ENCODE peak calls at places on chromosomes 6 and 20, in nine cellular contexts. R is renal cortical epithelial cell; E is progenitor cell of endocrine pancreas; X is activated CD4-positive, alpha-beta T cell treated with anti-CD3 and anti-CD28 coated beads, Interleukin-2, amount 50 U/mL, for 1 hour; C is activated naive CD4-positive, alpha-beta T cell; K is adrenal gland; M is stimulated activated naive CD8-positive, alpha-beta T cell treated with anti-CD3 and anti-CD28 coated beads, Interleukin-15, amount 100 ng/mL, for 72 hours; Q is HCEC 1CT; J is HFF-Myc. U is an unnamed sample.

GRCh38 chr6:139846538-139847321 is 472.3 kb upstream of the CITED2 start:
- DNase-seq in Q (no peak), C (no peak), R (peak), X (no peak), J (no peak), E (no peak), K (no peak), M (no peak), U (no peak)

GRCh38 chr20:60466683-60467022 is 508.4 kb downstream of the CDH26 start:
- DNase-seq in C (no peak), Q (no peak), X (no peak), K (no peak), M (no peak), E (no peak), R (no peak), J (no peak), U (no peak)

GRCh38 chr20:46546936-46547335 is 3.5 kb downstream of the OCSTAMP start:
- DNase-seq in C (no peak), R (no peak), K (no peak), Q (no peak), M (no peak), E (no peak), X (no peak), J (no peak), U (no peak)

GRCh38 chr6:4466260-4466659 is 309.9 kb upstream of the CDYL start:
- DNase-seq in M (no peak), C (no peak), X (no peak), K (no peak), E (no peak), R (peak), Q (no peak), J (no peak), U (no peak)

GRCh38 chr6:125986956-125987617 is 747 bp downstream of the TRMT11 start:
- DNase-seq in X (no peak), R (peak), E (no peak), M (no peak), Q (peak), K (no peak), J (no peak), C (no peak), U (no peak)

GRCh38 chr6:29483186-29483585 is 4.6 kb downstream of the MAS1L start:
- DNase-seq in K (no peak), M (no peak), X (no peak), R (no peak), E (no peak), J (no peak), Q (no peak), C (no peak), U (no peak)

GRCh38 chr6:34273242-34273805 is 24.5 kb upstream of the SMIM29 start:
- DNase-seq in K (peak), R (no peak), X (no peak), M (no peak), E (no peak), C (no peak), J (no peak), Q (no peak), U (no peak)

GRCh38 chr6:4603291-4603690 is 172.9 kb upstream of the CDYL start:
- DNase-seq in K (peak), Q (peak), J (no peak), M (no peak), C (no peak), R (peak), X (no peak), E (no peak), U (no peak)

GRCh38 chr6:130293800-130294199 is 71.0 kb upstream of the SAMD3 start:
- DNase-seq in X (peak), R (peak), K (peak), Q (peak), E (no peak), J (peak), M (peak), C (no peak), U (no peak)